ENCODE peak calls at places on chromosomes 4 and X, in ten cellular contexts. L is K562, B is stomach, Z is HCT116, F is A549, C is colonic mucosa, U is suprapubic skin, V is OCI-LY7, S is hepatocyte, M is heart left ventricle. A is an unnamed sample.

GRCh38 chr4:108396900-108397299 is 223.5 kb upstream of the RPL34 start:
- DNase-seq in L (no peak), B (no peak), Z (no peak), F (no peak), C (no peak), U (no peak), V (no peak), S (no peak), M (no peak), A (no peak)

GRCh38 chr4:74364649-74365491 is at the start of gene EREG:
- DNase-seq in L (peak; percentile 57), B (no peak), Z (peak; percentile 74), F (peak; percentile 33), C (peak; percentile 42), U (no peak), V (no peak), S (peak; percentile 45), M (peak; percentile 8), A (peak; percentile 66)

GRCh38 chr4:47155907-47156306 is 124.5 kb downstream of the GABRB1 start:
- DNase-seq in L (no peak), B (no peak), Z (no peak), F (no peak), C (no peak), U (no peak), V (no peak), S (no peak), M (no peak), A (no peak)

GRCh38 chr4:10008208-10009005 is 12.9 kb downstream of the SLC2A9 start:
- DNase-seq in L (no peak), B (no peak), Z (no peak), F (no peak), C (no peak), U (no peak), V (no peak), S (no peak), M (no peak), A (peak; percentile 43)

GRCh38 chr4:173747537-173748257 is 217.7 kb upstream of the HAND2 start:
- DNase-seq in L (no peak), B (no peak), Z (no peak), F (no peak), C (no peak), U (no peak), V (no peak), S (no peak), M (no peak), A (no peak)

GRCh38 chr4:75718529-75718928 is 5.8 kb upstream of the USO1 start:
- DNase-seq in L (no peak), B (no peak), Z (peak; percentile 12), F (no peak), C (no peak), U (no peak), V (no peak), S (no peak), M (no peak), A (no peak)

GRCh38 chr4:24999392-25000104 is 31.2 kb downstream of the LGI2 start:
- DNase-seq in L (no peak), B (no peak), Z (no peak), F (no peak), C (no peak), U (no peak), V (peak; percentile 59), S (no peak), M (no peak), A (no peak)

GRCh38 chrX:27660878-27661277 is 70.7 kb downstream of the DCAF8L2 start:
- DNase-seq in L (no peak), B (no peak), Z (no peak), F (no peak), C (no peak), U (no peak), V (no peak), S (no peak), M (no peak), A (no peak)

GRCh38 chr4:119873132-119873531 is 193.5 kb downstream of the MAD2L1 start:
- DNase-seq in L (no peak), B (no peak), Z (no peak), F (no peak), C (no peak), U (no peak), V (no peak), S (no peak), M (no peak), A (no peak)

GRCh38 chrX:136146614-136147319 is 566 bp upstream of the FHL1 start:
- DNase-seq in L (no peak), B (no peak), Z (no peak), F (peak; percentile 12), C (no peak), U (no peak), V (no peak), S (peak; percentile 19), M (peak; percentile 17), A (no peak)

GRCh38 chr4:76197001-76197743 is 16.5 kb downstream of the SCARB2 start:
- DNase-seq in L (no peak), B (no peak), Z (no peak), F (no peak), C (no peak), U (no peak), V (no peak), S (no peak), M (no peak), A (peak; percentile 73)

GRCh38 chr4:22686156-22686555 is 6.6 kb upstream of the GBA3 start:
- DNase-seq in L (no peak), B (no peak), Z (no peak), F (no peak), C (no peak), U (no peak), V (no peak), S (no peak), M (no peak), A (peak; percentile 1)

DNA sequence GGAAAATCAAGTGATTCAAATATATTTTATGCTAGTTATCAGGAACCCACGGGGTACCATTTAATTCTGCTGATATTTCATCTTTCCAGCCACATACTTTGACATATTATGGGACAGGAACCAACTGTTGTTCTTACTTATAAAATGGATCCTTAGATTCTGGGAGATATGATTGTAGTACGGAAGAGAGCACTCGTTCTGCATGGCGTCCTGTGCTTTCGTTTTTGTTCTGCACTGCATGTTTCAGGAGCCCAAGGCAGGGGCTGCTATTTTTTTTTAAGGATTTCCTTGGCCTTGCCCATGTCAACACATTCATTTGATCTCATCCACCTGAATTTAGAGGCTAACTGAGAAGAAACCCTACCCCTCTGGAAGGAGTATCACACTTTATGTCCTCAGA is 245.5 kb upstream of the TLL1 start:
- DNase-seq in L (no peak), B (no peak), Z (no peak), F (no peak), C (no peak), U (no peak), V (no peak), S (no peak), M (no peak), A (no peak)
- H3K4me3 ChIP-seq in L (no peak overlapping the region), B (no peak overlapping the region), Z (no peak overlapping the region), F (no peak overlapping the region), C (no peak overlapping the region), U (no peak overlapping the region), V (no peak overlapping the region), S (no peak overlapping the region), M (peak overlapping the region; percentile 9), A (no peak overlapping the region)

GRCh38 chr4:54781771-54782170 is 124.0 kb downstream of the KIT start:
- DNase-seq in L (no peak), B (peak; percentile 37), Z (no peak), F (no peak), C (no peak), U (no peak), V (no peak), S (no peak), M (peak; percentile 41), A (no peak)

GRCh38 chr4:54779797-54780196 is 122.0 kb downstream of the KIT start:
- DNase-seq in L (no peak), B (no peak), Z (no peak), F (no peak), C (no peak), U (no peak), V (no peak), S (no peak), M (no peak), A (no peak)

GRCh38 chr4:54783402-54784110 is 125.8 kb downstream of the KIT start:
- DNase-seq in L (no peak), B (peak; percentile 44), Z (no peak), F (no peak), C (no peak), U (no peak), V (no peak), S (no peak), M (peak; percentile 8), A (peak; percentile 6)

GRCh38 chr4:54784188-54784671 is 126.5 kb downstream of the KIT start:
- DNase-seq in L (peak; percentile 25), B (peak; percentile 51), Z (no peak), F (no peak), C (peak; percentile 63), U (peak; percentile 92), V (no peak), S (peak; percentile 13), M (peak; percentile 88), A (peak; percentile 89)
- TF ChIP-seq CTCF in L (no peak), B (no peak), Z (no peak), F (no peak), C (no peak), U (no peak), V (no peak), S (no peak), M (no peak), A (no peak)

DNA sequence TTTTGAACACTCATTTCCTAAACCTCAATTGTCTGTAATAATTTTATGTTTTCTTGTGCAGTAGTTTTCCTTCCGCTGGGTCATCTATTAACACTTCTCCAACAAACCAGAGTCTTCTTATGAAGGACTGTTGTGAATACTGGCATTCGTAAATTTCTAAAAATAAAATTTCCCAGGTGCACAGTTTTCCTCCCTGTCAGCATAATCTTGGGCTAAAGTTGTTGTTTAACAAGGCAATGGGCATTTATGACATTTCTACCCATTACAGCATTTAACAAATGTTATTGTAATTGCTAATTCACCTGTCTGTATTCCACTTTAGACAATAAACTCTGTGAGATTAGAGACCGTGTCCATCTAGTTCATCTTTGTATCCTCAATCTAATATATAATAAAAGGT is 1.2 kb downstream of the SCFD2 start:
- DNase-seq in L (no peak), B (no peak), Z (no peak), F (no peak), C (no peak), U (no peak), V (no peak), S (no peak), M (no peak), A (no peak)
- H3K4me3 ChIP-seq in L (peak overlapping the region; percentile 93), B (peak overlapping the region; percentile 99), Z (peak overlapping the region; percentile 80), F (peak overlapping the region; percentile 94), C (peak overlapping the region; percentile 92), U (peak overlapping the region; percentile 96), V (peak overlapping the region; percentile 98), S (peak overlapping the region; percentile 77), M (peak overlapping the region; percentile 88), A (peak overlapping the region; percentile 95)

GRCh38 chr4:121326580-121326979 is 54.2 kb downstream of the QRFPR start:
- DNase-seq in L (no peak), B (no peak), Z (no peak), F (no peak), C (no peak), U (no peak), V (no peak), S (no peak), M (no peak), A (no peak)

GRCh38 chr4:121330180-121330665 is 50.6 kb downstream of the QRFPR start:
- DNase-seq in L (no peak), B (no peak), Z (no peak), F (no peak), C (no peak), U (no peak), V (no peak), S (no peak), M (no peak), A (no peak)

GRCh38 chr4:121324331-121324730 is 56.5 kb downstream of the QRFPR start:
- DNase-seq in L (no peak), B (no peak), Z (no peak), F (no peak), C (no peak), U (no peak), V (no peak), S (no peak), M (no peak), A (no peak)
- TF ChIP-seq CTCF in L (no peak), B (no peak), Z (no peak), F (no peak), C (no peak), U (no peak), V (no peak), S (no peak), M (no peak), A (no peak)